ENCODE peak calls at places on chromosomes 12 and 14, in ten cellular contexts. H, O, C, I, P, J, K, G, R and Y are unnamed samples.

GRCh38 chr12:39427360-39427808 is 15.5 kb downstream of the KIF21A start:
- DNase-seq in H (no peak), O (no peak), C (no peak), I (no peak), P (no peak), J (no peak), K (peak), G (no peak), R (no peak), Y (no peak)

GRCh38 chr12:89453579-89453978 is 71.0 kb downstream of the GALNT4 start:
- DNase-seq in H (no peak), O (no peak), C (no peak), I (no peak), P (no peak), J (no peak), K (peak), G (no peak), R (no peak), Y (peak)

GRCh38 chr12:123131879-123132402 is 18.9 kb downstream of the PITPNM2 start:
- DNase-seq in H (no peak), O (peak), C (peak), I (peak), P (no peak), J (peak), K (no peak), G (no peak), R (no peak), Y (no peak)

GRCh38 chr12:10140001-10140400 is 10.0 kb upstream of the CLEC7A start:
- DNase-seq in H (no peak), O (peak), C (peak), I (peak), P (peak), J (peak), K (peak), G (no peak), R (peak), Y (peak)

GRCh38 chr14:50260511-50260910 is 29.1 kb upstream of the SOS2 start:
- DNase-seq in H (no peak), O (no peak), C (no peak), I (no peak), P (no peak), J (peak), K (peak), G (no peak), R (no peak), Y (peak)

GRCh38 chr14:55600784-55601561 is 21.0 kb downstream of the KTN1 start:
- DNase-seq in H (no peak), O (no peak), C (no peak), I (no peak), P (no peak), J (no peak), K (peak), G (no peak), R (no peak), Y (peak)

GRCh38 chr14:36207500-36207899 is 31.0 kb upstream of the PTCSC3 start:
- DNase-seq in H (no peak), O (peak), C (peak), I (no peak), P (no peak), J (no peak), K (no peak), G (no peak), R (no peak), Y (no peak)

GRCh38 chr14:76870146-76870545 is 43.9 kb downstream of the LRRC74A start:
- DNase-seq in H (no peak), O (no peak), C (no peak), I (no peak), P (no peak), J (no peak), K (no peak), G (no peak), R (no peak), Y (peak)

GRCh38 chr12:113358381-113359132 is at the start of gene PLBD2:
- DNase-seq in H (peak), O (peak), C (peak), I (peak), P (peak), J (peak), K (peak), G (peak), R (peak), Y (peak)

GRCh38 chr12:111605931-111606625 is 7.0 kb upstream of the ATXN2 start:
- DNase-seq in H (no peak), O (no peak), C (no peak), I (no peak), P (no peak), J (no peak), K (no peak), G (no peak), R (no peak), Y (no peak)

GRCh38 chr12:8519208-8519607 is 5.9 kb downstream of the CLEC4D start:
- DNase-seq in H (no peak), O (no peak), C (no peak), I (no peak), P (no peak), J (no peak), K (no peak), G (no peak), R (no peak), Y (no peak)